ENCODE peak calls at places on chromosomes 5 and 9, in five cellular contexts. P is sigmoid colon, H is AG04449, Q is A172, G is Calu3. J is an unnamed sample.

GRCh38 chr5:151020304-151021031 is at the start of gene GPX3:
- DNase-seq in H (no peak), G (no peak), Q (no peak), P (peak; percentile 98), J (peak; percentile 95)

GRCh38 chr9:122228906-122229837 is at the start of gene LHX6:
- DNase-seq in H (no peak), Q (peak; percentile 47), G (no peak), P (no peak), J (no peak)

GRCh38 chr5:147821791-147822190 is 9.7 kb downstream of the SPINK1 start:
- DNase-seq in G (no peak), H (no peak), P (no peak), Q (no peak), J (no peak)

GRCh38 chr9:15856591-15856990 is 303.7 kb downstream of the CCDC171 start:
- DNase-seq in G (no peak), H (peak; percentile 63), Q (no peak), P (no peak), J (no peak)

GRCh38 chr9:114274217-114274616 is 48.7 kb upstream of the ORM1 start:
- DNase-seq in P (peak; percentile 14), H (no peak), Q (no peak), G (no peak), J (no peak)

GRCh38 chr5:1343315-1343751 is 1.6 kb downstream of the CLPTM1L start:
- DNase-seq in H (no peak), Q (no peak), G (no peak), P (no peak), J (no peak)

GRCh38 chr5:53970510-53970909 is 339.9 kb downstream of the ARL15 start:
- DNase-seq in Q (no peak), H (no peak), G (no peak), P (no peak), J (no peak)

GRCh38 chr5:32170303-32171170 is 3.6 kb downstream of the GOLPH3 start:
- DNase-seq in P (no peak), G (no peak), Q (peak; percentile 13), H (peak; percentile 42), J (no peak)

GRCh38 chr5:5383461-5383860 is 39.0 kb upstream of the ICE1 start:
- DNase-seq in Q (no peak), P (no peak), H (no peak), G (no peak), J (no peak)

GRCh38 chr5:83632874-83633273 is 87.8 kb downstream of the HAPLN1 start:
- DNase-seq in Q (peak; percentile 86), H (peak; percentile 9), G (peak; percentile 54), P (no peak), J (no peak)

GRCh38 chr9:72601595-72601994 is 80.2 kb downstream of the TMC1 start:
- DNase-seq in G (no peak), Q (no peak), H (no peak), P (no peak), J (no peak)

GRCh38 chr9:3912817-3913216 is 387.0 kb upstream of the RFX3 start:
- DNase-seq in G (no peak), H (peak; percentile 56), P (no peak), Q (peak; percentile 78), J (no peak)

GRCh38 chr9:70701163-70701562 is 286.7 kb upstream of the KLF9 start:
- DNase-seq in P (no peak), Q (no peak), H (no peak), G (no peak), J (no peak)

GRCh38 chr5:93845376-93845775 is 104.0 kb upstream of the POU5F2 start:
- DNase-seq in P (no peak), H (no peak), Q (peak; percentile 4), G (no peak), J (no peak)

GRCh38 chr9:32992596-32993238 is 8.7 kb downstream of the APTX start:
- DNase-seq in P (no peak), G (no peak), H (no peak), Q (no peak), J (no peak)

GRCh38 chr9:86660146-86660545 is 287.2 kb downstream of the GAS1 start:
- DNase-seq in Q (peak; percentile 64), H (peak; percentile 79), P (no peak), G (no peak), J (peak; percentile 12)

GRCh38 chr9:69157751-69158466 is 16.2 kb upstream of the TJP2 start:
- DNase-seq in H (no peak), Q (peak; percentile 75), P (no peak), G (no peak), J (no peak)

GRCh38 chr5:53777864-53778618 is 217.6 kb downstream of the NDUFS4 start:
- DNase-seq in G (peak; percentile 10), P (no peak), H (no peak), Q (no peak), J (no peak)

GRCh38 chr9:129140397-129141065 is 29.3 kb downstream of the PTPA start:
- DNase-seq in Q (peak; percentile 38), H (no peak), G (peak; percentile 21), P (peak; percentile 79), J (no peak)

GRCh38 chr9:73023025-73023541 is 70.2 kb upstream of the ALDH1A1 start:
- DNase-seq in H (peak; percentile 9), P (peak; percentile 75), G (peak; percentile 61), Q (peak; percentile 49), J (no peak)

GRCh38 chr9:14218253-14218652 is 95.7 kb downstream of the NFIB start:
- DNase-seq in G (no peak), H (no peak), Q (no peak), P (no peak), J (no peak)

GRCh38 chr5:16180789-16181082 is 1.1 kb upstream of the MARCHF11 start:
- DNase-seq in Q (no peak), H (no peak), P (no peak), G (no peak), J (no peak)

GRCh38 chr5:98031926-98032325 is 741.5 kb upstream of the RGMB start:
- DNase-seq in G (no peak), P (no peak), H (no peak), Q (no peak), J (no peak)

GRCh38 chr9:14271078-14271673 is 42.8 kb downstream of the NFIB start:
- DNase-seq in Q (peak; percentile 26), G (no peak), H (no peak), P (peak; percentile 85), J (peak; percentile 69)

GRCh38 chr5:169803077-169803981 is 166.3 kb downstream of the DOCK2 start:
- DNase-seq in Q (peak; percentile 93), G (no peak), P (peak; percentile 84), H (peak; percentile 90), J (no peak)

GRCh38 chr9:126723807-126724172 is 81.0 kb upstream of the ZBTB43 start:
- DNase-seq in H (no peak), G (no peak), P (no peak), Q (peak; percentile 27), J (peak; percentile 45)

GRCh38 chr5:27020965-27021364 is 17.4 kb downstream of the CDH9 start:
- DNase-seq in Q (peak; percentile 32), H (no peak), P (no peak), G (no peak), J (no peak)

GRCh38 chr5:168047669-168048111 is 243.8 kb upstream of the WWC1 start:
- DNase-seq in H (no peak), Q (no peak), G (no peak), P (no peak), J (peak; percentile 18)

GRCh38 chr5:150945947-150946346 is 41.2 kb upstream of the ZNF300 start:
- DNase-seq in Q (no peak), G (no peak), P (no peak), H (no peak), J (no peak)

J was measured in posterior cingulate gyrus.